ENCODE peak calls at places on chromosome 2, in seven cellular contexts. T, W, Q, K, F, P and G are unnamed samples.
A peak's percentile ranks its signal among the peaks of the same experiment; 100 is the strongest.

GRCh38 chr2:177165731-177166711 is 46.6 kb upstream of the HNRNPA3 start:
- DNase-seq in T (peak; percentile 59), Q (peak; percentile 40), K (peak; percentile 59), F (peak; percentile 17), W (peak; percentile 65), P (peak; percentile 70), G (peak; percentile 43)

GRCh38 chr2:190615555-190616200 is 33.2 kb upstream of the NAB1 start:
- DNase-seq in Q (no peak), K (no peak), F (no peak), P (no peak), T (no peak), W (no peak), G (no peak)

GRCh38 chr2:12715878-12716249 is 872 bp upstream of the TRIB2 start:
- DNase-seq in T (peak; percentile 83), F (peak; percentile 86), P (peak; percentile 86), Q (peak; percentile 78), K (peak; percentile 74), W (peak; percentile 78), G (peak; percentile 93)

GRCh38 chr2:53787255-53787910 is 539 bp downstream of the ERLEC1 start:
- DNase-seq in K (peak; percentile 41), T (peak; percentile 10), W (no peak), F (no peak), P (peak; percentile 13), Q (peak; percentile 48), G (peak; percentile 46)

GRCh38 chr2:42722328-42723190 is 41.4 kb downstream of the OXER1 start:
- DNase-seq in K (peak; percentile 86), F (peak; percentile 86), P (no peak), T (peak; percentile 89), W (peak; percentile 82), Q (peak; percentile 89), G (peak; percentile 97)

GRCh38 chr2:85183481-85183880 is 50.3 kb downstream of the TCF7L1 start:
- DNase-seq in P (no peak), Q (peak; percentile 82), W (no peak), T (no peak), F (no peak), K (peak; percentile 43), G (no peak)

GRCh38 chr2:102792538-102793208 is 30.8 kb downstream of the TMEM182 start:
- DNase-seq in W (no peak), P (no peak), F (no peak), K (no peak), T (no peak), Q (no peak), G (no peak)

GRCh38 chr2:151796774-151797173 is 31.4 kb downstream of the ARL5A start:
- DNase-seq in K (no peak), W (no peak), T (no peak), F (no peak), Q (no peak), P (no peak), G (peak; percentile 33)

GRCh38 chr2:39435254-39435653 is 1.8 kb downstream of the MAP4K3 start:
- DNase-seq in T (no peak), P (no peak), K (no peak), Q (peak; percentile 43), F (no peak), W (no peak), G (peak; percentile 36)

GRCh38 chr2:59342166-59342565 is 1101.0 kb upstream of the FANCL start:
- DNase-seq in F (no peak), P (no peak), W (no peak), T (no peak), Q (no peak), K (no peak), G (no peak)

GRCh38 chr2:41216978-41217377 is 765.1 kb upstream of the SLC8A1 start:
- DNase-seq in K (no peak), F (no peak), P (no peak), W (no peak), T (no peak), Q (no peak), G (no peak)

GRCh38 chr2:121080013-121080772 is 204.8 kb downstream of the TFCP2L1 start:
- DNase-seq in T (peak; percentile 43), P (peak; percentile 50), F (peak; percentile 74), K (peak; percentile 49), Q (peak; percentile 34), W (no peak), G (peak; percentile 52)

GRCh38 chr2:110852541-110853263 is 120.3 kb downstream of the ACOXL start:
- DNase-seq in Q (no peak), P (no peak), W (no peak), F (no peak), T (no peak), K (no peak), G (no peak)

GRCh38 chr2:110851531-110851930 is 119.2 kb downstream of the ACOXL start:
- DNase-seq in P (no peak), F (no peak), T (no peak), K (no peak), Q (no peak), W (no peak), G (no peak)

GRCh38 chr2:110853516-110853915 is 121.1 kb downstream of the ACOXL start:
- DNase-seq in P (peak; percentile 67), K (peak; percentile 26), F (peak; percentile 52), W (no peak), T (peak; percentile 26), Q (peak; percentile 12), G (peak; percentile 54)

GRCh38 chr2:110852051-110852450 is 119.7 kb downstream of the ACOXL start:
- DNase-seq in K (no peak), F (no peak), T (no peak), P (no peak), Q (no peak), W (no peak), G (no peak)

DNA sequence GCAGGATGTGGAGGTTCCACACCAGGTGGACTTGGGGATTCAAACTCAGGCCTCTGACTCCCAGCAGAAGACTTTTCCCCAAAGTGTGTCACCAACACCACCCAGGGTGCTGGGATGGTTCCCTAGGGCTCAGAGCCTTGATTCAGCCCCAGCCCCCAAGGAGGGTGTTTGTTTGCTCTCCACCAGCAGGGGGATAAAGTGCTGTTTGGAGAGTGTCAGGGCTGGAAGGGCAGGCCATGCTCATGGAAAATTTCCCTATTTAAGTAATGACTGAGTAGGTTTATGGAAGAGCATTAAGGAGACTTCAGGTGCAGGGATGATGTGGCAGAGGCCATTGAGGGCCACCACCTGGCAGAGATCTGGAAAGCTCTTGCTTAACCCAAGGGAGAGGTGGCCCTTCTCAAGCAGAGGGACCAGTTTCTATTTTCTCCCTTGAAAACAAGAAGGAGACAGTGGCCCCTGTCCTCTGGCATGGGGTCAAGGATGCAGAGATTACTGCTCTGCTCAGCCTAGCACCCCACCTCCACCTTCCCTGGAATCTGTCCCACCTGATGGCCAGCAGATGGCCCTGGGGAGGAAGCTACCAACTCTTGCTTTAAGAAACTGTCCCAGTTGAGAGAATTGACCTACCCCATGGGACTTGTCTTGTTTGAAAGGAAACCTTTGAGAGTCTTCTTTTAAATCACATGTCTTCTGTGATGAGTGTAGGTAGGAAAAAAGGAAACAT is 122.1 kb downstream of the ACOXL start:
- DNase-seq in F (no peak), Q (no peak), P (peak; percentile 41), T (no peak), K (peak; percentile 3), W (no peak), G (no peak)
- TF ChIP-seq CTCF in F (no peak), Q (no peak), P (peak; percentile 66), T (peak; percentile 7), K (peak; percentile 35), W (peak; percentile 22), G (peak; percentile 49)

GRCh38 chr2:237864940-237865622 is 5.7 kb downstream of the RAMP1 start:
- DNase-seq in P (no peak), T (no peak), W (peak; percentile 57), K (no peak), F (peak; percentile 57), Q (peak; percentile 70), G (peak; percentile 51)
- H3K4me3 ChIP-seq in P (no peak overlapping the region), T (no peak overlapping the region), W (no peak overlapping the region), K (no peak overlapping the region), F (no peak overlapping the region), Q (no peak overlapping the region), G (no peak overlapping the region)

GRCh38 chr2:108385411-108386071 is 7.8 kb downstream of the SULT1C4 start:
- DNase-seq in F (no peak), P (no peak), W (no peak), K (no peak), T (no peak), Q (no peak), G (no peak)

GRCh38 chr2:108382196-108382595 is 4.4 kb downstream of the SULT1C4 start:
- DNase-seq in P (no peak), Q (peak; percentile 45), W (no peak), T (no peak), F (no peak), K (no peak), G (no peak)

GRCh38 chr2:108384662-108385393 is 7.1 kb downstream of the SULT1C4 start:
- DNase-seq in T (no peak), K (no peak), Q (no peak), W (no peak), F (no peak), P (no peak), G (peak; percentile 39)

GRCh38 chr2:108388045-108388444 is 10.3 kb downstream of the SULT1C4 start:
- DNase-seq in Q (no peak), K (no peak), W (no peak), F (no peak), T (no peak), P (no peak), G (no peak)

DNA sequence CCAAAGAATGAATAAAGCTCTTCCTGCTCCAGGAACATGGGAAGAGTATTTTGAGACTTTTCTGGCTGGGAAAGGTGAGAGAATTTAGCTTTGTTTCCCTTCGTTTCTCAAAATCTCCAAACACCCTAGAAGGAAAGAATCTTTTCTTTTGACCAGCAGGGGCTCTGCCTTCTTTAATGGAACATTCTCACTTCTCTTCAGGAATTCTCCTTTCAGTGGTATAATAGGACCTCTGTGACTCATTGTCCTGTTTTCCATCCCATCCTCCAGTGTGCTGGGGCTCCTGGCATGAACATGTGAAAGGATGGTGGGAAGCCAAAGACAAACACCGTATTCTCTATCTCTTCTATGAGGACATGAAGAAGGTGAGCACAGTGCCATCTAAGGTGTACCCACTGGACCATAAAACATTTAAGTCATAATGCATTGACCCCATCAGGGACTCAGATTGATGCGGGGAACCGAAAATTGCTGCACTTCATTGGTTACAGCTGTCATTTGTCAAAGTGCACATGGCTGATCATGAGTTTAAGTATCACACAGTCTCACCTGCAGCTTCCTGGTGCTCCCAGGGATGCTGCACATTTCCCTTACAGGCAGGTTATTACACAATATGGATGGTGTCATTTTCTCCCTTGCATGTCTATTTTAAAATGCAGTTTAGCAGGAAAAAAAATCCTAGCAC is 5.5 kb downstream of the SULT1C4 start:
- DNase-seq in K (no peak), T (no peak), Q (no peak), W (no peak), P (peak; percentile 2), F (no peak), G (no peak)
- TF ChIP-seq CTCF in K (peak; percentile 17), T (no peak), Q (no peak), W (no peak), P (peak; percentile 9), F (no peak), G (peak; percentile 31)

DNA sequence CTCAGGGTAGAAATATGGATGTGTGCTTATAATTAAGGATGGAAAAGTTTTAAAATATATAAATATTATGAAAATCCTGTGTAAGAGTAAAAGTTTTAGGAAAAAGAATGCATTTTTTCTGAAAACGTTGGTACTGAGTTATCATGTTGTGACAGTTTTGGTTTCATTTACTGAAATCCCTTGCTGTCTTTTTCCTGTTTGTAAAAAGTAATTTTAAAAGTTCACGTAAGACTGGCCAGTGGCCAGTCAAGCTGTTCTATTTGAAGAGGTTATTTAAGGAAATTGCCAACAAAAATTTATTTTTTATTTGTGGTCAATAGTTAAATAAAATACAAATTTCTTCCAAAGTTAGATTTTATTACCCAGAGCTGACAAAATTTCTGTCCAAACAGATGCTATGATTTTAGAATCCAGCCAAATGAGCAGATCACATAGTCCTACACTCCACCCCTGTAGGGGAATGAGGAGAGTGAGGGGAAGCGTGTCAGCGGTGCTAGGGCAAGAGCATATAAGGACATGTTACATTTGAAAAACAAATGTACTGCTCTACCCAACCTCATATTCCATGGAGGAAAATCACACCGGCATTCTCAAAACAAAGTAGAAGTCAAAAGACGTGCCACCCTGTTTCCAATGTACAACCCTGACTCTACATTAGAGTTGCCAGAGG is 297.9 kb upstream of the TFPI start:
- DNase-seq in W (no peak), Q (no peak), K (no peak), F (no peak), T (no peak), P (no peak), G (peak; percentile 5)
- H3K4me3 ChIP-seq in W (no peak overlapping the region), Q (no peak overlapping the region), K (no peak overlapping the region), F (no peak overlapping the region), T (no peak overlapping the region), P (no peak overlapping the region), G (no peak overlapping the region)